ENCODE peak calls at places on chromosomes 3 and 15, in four cellular contexts. One of them, this sample, is unnamed.
A peak's percentile ranks its signal among the peaks of the same experiment; 100 is the strongest.

GRCh38 chr15:99668533-99669182 is 64.6 kb downstream of the LYSMD4 start:
- DNase-seq in cardiac fibroblast: no peak
- DNase-seq in T-helper 2 cell: no peak
- DNase-seq in Caco-2: no peak
- DNase-seq in this sample: no peak

GRCh38 chr3:47978386-47978785 is 37.8 kb downstream of the MAP4 start:
- DNase-seq in cardiac fibroblast: peak; percentile 36
- DNase-seq in T-helper 2 cell: no peak
- DNase-seq in Caco-2: no peak
- DNase-seq in this sample: no peak

GRCh38 chr15:29795610-29796009 is 26.7 kb downstream of the TJP1 start:
- DNase-seq in cardiac fibroblast: no peak
- DNase-seq in T-helper 2 cell: no peak
- DNase-seq in Caco-2: no peak
- DNase-seq in this sample: no peak

GRCh38 chr3:125990253-125990970 is 21.4 kb downstream of the ROPN1B start:
- DNase-seq in cardiac fibroblast: peak; percentile 82
- DNase-seq in T-helper 2 cell: peak; percentile 44
- DNase-seq in Caco-2: peak; percentile 86
- DNase-seq in this sample: peak; percentile 63

GRCh38 chr3:72517325-72517724 is 330.9 kb downstream of the SHQ1 start:
- DNase-seq in cardiac fibroblast: no peak
- DNase-seq in T-helper 2 cell: no peak
- DNase-seq in Caco-2: no peak
- DNase-seq in this sample: no peak

GRCh38 chr3:153293222-153293621 is 131.2 kb downstream of the RAP2B start:
- DNase-seq in cardiac fibroblast: peak; percentile 84
- DNase-seq in T-helper 2 cell: no peak
- DNase-seq in Caco-2: no peak
- DNase-seq in this sample: no peak

GRCh38 chr3:181687190-181687589 is 24.5 kb upstream of the SOX2 start:
- DNase-seq in cardiac fibroblast: no peak
- DNase-seq in T-helper 2 cell: no peak
- DNase-seq in Caco-2: no peak
- DNase-seq in this sample: no peak

GRCh38 chr3:161224786-161225185 is 3.7 kb downstream of the NMD3 start:
- DNase-seq in cardiac fibroblast: no peak
- DNase-seq in T-helper 2 cell: no peak
- DNase-seq in Caco-2: no peak
- DNase-seq in this sample: no peak

GRCh38 chr15:48553559-48553958 is 92.0 kb downstream of the FBN1 start:
- DNase-seq in cardiac fibroblast: peak; percentile 66
- DNase-seq in T-helper 2 cell: no peak
- DNase-seq in Caco-2: no peak
- DNase-seq in this sample: no peak

GRCh38 chr15:90037510-90037860 is 36.4 kb downstream of the ZNF710 start:
- DNase-seq in cardiac fibroblast: peak; percentile 77
- DNase-seq in T-helper 2 cell: no peak
- DNase-seq in Caco-2: no peak
- DNase-seq in this sample: no peak

GRCh38 chr3:61903931-61904657 is 342.7 kb downstream of the PTPRG start:
- DNase-seq in cardiac fibroblast: peak; percentile 63
- DNase-seq in T-helper 2 cell: no peak
- DNase-seq in Caco-2: no peak
- DNase-seq in this sample: peak; percentile 22

GRCh38 chr3:25453521-25454410 is 25.7 kb downstream of the RARB start:
- DNase-seq in cardiac fibroblast: peak; percentile 88
- DNase-seq in T-helper 2 cell: no peak
- DNase-seq in Caco-2: no peak
- DNase-seq in this sample: peak; percentile 88

GRCh38 chr3:15977598-15978232 is 179.9 kb upstream of the ANKRD28 start:
- DNase-seq in cardiac fibroblast: no peak
- DNase-seq in T-helper 2 cell: no peak
- DNase-seq in Caco-2: no peak
- DNase-seq in this sample: no peak

GRCh38 chr3:50604628-50605588 is 6.7 kb downstream of the CISH start:
- DNase-seq in cardiac fibroblast: no peak
- DNase-seq in T-helper 2 cell: no peak
- DNase-seq in Caco-2: no peak
- DNase-seq in this sample: no peak

GRCh38 chr3:86930831-86931230 is 60.1 kb downstream of the VGLL3 start:
- DNase-seq in cardiac fibroblast: no peak
- DNase-seq in T-helper 2 cell: no peak
- DNase-seq in Caco-2: no peak
- DNase-seq in this sample: no peak

GRCh38 chr3:37892917-37893595 is 31.4 kb downstream of the CTDSPL start:
- DNase-seq in cardiac fibroblast: peak; percentile 36
- DNase-seq in T-helper 2 cell: no peak
- DNase-seq in Caco-2: peak; percentile 11
- DNase-seq in this sample: no peak

GRCh38 chr3:184685646-184686045 is 26.2 kb downstream of the MAGEF1 start:
- DNase-seq in cardiac fibroblast: no peak
- DNase-seq in T-helper 2 cell: no peak
- DNase-seq in Caco-2: no peak
- DNase-seq in this sample: no peak

GRCh38 chr15:89367485-89368451 is 33.1 kb upstream of the POLG start:
- DNase-seq in cardiac fibroblast: peak; percentile 15
- DNase-seq in T-helper 2 cell: no peak
- DNase-seq in Caco-2: no peak
- DNase-seq in this sample: no peak

GRCh38 chr3:78994174-78995027 is 773.4 kb downstream of the ROBO1 start:
- DNase-seq in cardiac fibroblast: peak; percentile 38
- DNase-seq in T-helper 2 cell: no peak
- DNase-seq in Caco-2: no peak
- DNase-seq in this sample: no peak

GRCh38 chr3:197305854-197306253 is 7.4 kb upstream of the DLG1 start:
- DNase-seq in cardiac fibroblast: peak; percentile 71
- DNase-seq in T-helper 2 cell: no peak
- DNase-seq in Caco-2: no peak
- DNase-seq in this sample: no peak

GRCh38 chr3:354433-354832 is 157.9 kb downstream of the CHL1 start:
- DNase-seq in cardiac fibroblast: peak; percentile 56
- DNase-seq in T-helper 2 cell: no peak
- DNase-seq in Caco-2: peak; percentile 63
- DNase-seq in this sample: peak; percentile 20

GRCh38 chr3:1808590-1808989 is 290.1 kb upstream of the CNTN4 start:
- DNase-seq in cardiac fibroblast: no peak
- DNase-seq in T-helper 2 cell: no peak
- DNase-seq in Caco-2: no peak
- DNase-seq in this sample: no peak